ENCODE peak calls at places on chromosomes 12 and 14, in nine cellular contexts. D is gastrocnemius medialis, A is GM06990, F is heart right ventricle, H is upper lobe of right lung, U is upper lobe of left lung, N is transverse colon, R is adipocyte, K is spleen. W is an unnamed sample. For H3K27me3, the result is how much of the 10 kb centered on the place peaks cover.

GRCh38 chr12:113065126-113066007 is 8.8 kb downstream of the DTX1 start:
- DNase-seq in N (no peak), F (no peak), R (peak), A (no peak), K (peak), U (no peak), H (peak), D (no peak), W (no peak)

GRCh38 chr14:68619805-68620574 is 172.9 kb downstream of the ZFP36L1 start:
- DNase-seq in K (no peak), D (peak), N (no peak), A (no peak), F (no peak), H (no peak), R (no peak), U (no peak), W (peak)

GRCh38 chr14:91257328-91258020 is 13.0 kb upstream of the GPR68 start:
- DNase-seq in D (no peak), U (no peak), F (no peak), R (no peak), A (no peak), N (no peak), H (no peak), K (no peak), W (no peak)

GRCh38 chr12:29517265-29517664 is 19.8 kb upstream of the OVCH1 start:
- DNase-seq in K (no peak), N (no peak), R (no peak), U (peak), A (no peak), F (no peak), H (no peak), D (no peak), W (no peak)

GRCh38 chr12:65699251-65699650 is 125.0 kb upstream of the HMGA2 start:
- DNase-seq in U (no peak), H (no peak), K (no peak), R (peak), D (no peak), A (no peak), N (no peak), F (no peak), W (no peak)

GRCh38 chr12:1130571-1130970 is 139.5 kb downstream of the ERC1 start:
- DNase-seq in A (no peak), D (no peak), H (no peak), N (no peak), F (no peak), U (no peak), R (no peak), K (no peak), W (no peak)

GRCh38 chr12:19382111-19382526 is 57.2 kb upstream of the AEBP2 start:
- DNase-seq in F (no peak), U (no peak), D (no peak), N (no peak), H (peak), K (peak), R (peak), A (peak), W (peak)

GRCh38 chr14:52267501-52268190 is at the start of gene PTGDR:
- DNase-seq in R (peak), N (peak), H (peak), U (peak), A (peak), D (no peak), K (peak), F (peak), W (no peak)

GRCh38 chr12:95608252-95609033 is 57.2 kb upstream of the USP44 start:
- DNase-seq in K (no peak), N (no peak), R (peak), D (peak), A (no peak), H (peak), U (peak), F (peak), W (peak)

GRCh38 chr12:76374395-76375020 is 26.3 kb upstream of the BBS10 start:
- DNase-seq in F (no peak), H (no peak), K (no peak), D (no peak), R (no peak), U (no peak), A (no peak), N (no peak), W (no peak)

GRCh38 chr14:85534435-85534834 is 4.5 kb downstream of the FLRT2 start:
- DNase-seq in D (no peak), F (no peak), N (no peak), H (no peak), U (no peak), K (no peak), A (no peak), R (peak), W (no peak)

GRCh38 chr14:50531595-50532501 is 521 bp downstream of the MAP4K5 start:
- DNase-seq in A (peak), F (peak), H (peak), R (peak), D (peak), K (peak), U (peak), N (peak), W (peak)

GRCh38 chr14:102784892-102785597 is 7.8 kb downstream of the TRAF3 start:
- DNase-seq in F (no peak), H (no peak), D (no peak), U (no peak), A (no peak), K (peak), N (no peak), R (no peak), W (no peak)

GRCh38 chr14:58362798-58363412 is 32.8 kb upstream of the TOMM20L start:
- DNase-seq in U (no peak), N (no peak), H (no peak), D (no peak), K (no peak), R (peak), A (no peak), F (no peak), W (no peak)

GRCh38 chr12:100326208-100326607 is 30.7 kb upstream of the SLC17A8 start:
- DNase-seq in A (no peak), U (no peak), H (no peak), R (peak), D (no peak), F (no peak), N (no peak), K (no peak), W (no peak)

GRCh38 chr14:90398315-90398811 is 1.5 kb downstream of the CALM1 start:
- DNase-seq in F (no peak), N (peak), D (peak), A (peak), H (peak), R (peak), U (peak), K (peak), W (peak)

GRCh38 chr14:97602438-97603117 is 805.4 kb downstream of the VRK1 start:
- DNase-seq in F (no peak), A (no peak), D (no peak), U (peak), H (no peak), K (peak), N (peak), R (no peak), W (no peak)

GRCh38 chr14:101070540-101071492 is 167.3 kb upstream of the RTL1 start:
- DNase-seq in N (peak), D (no peak), H (peak), F (no peak), A (no peak), K (peak), U (peak), R (no peak), W (peak)

GRCh38 chr12:9039397-9039977 is 50.1 kb downstream of the KLRG1 start:
- DNase-seq in F (no peak), A (no peak), H (no peak), D (no peak), K (no peak), N (no peak), U (no peak), R (peak), W (no peak)

GRCh38 chr12:130064999-130065398 is 97.3 kb upstream of the FZD10 start:
- DNase-seq in H (peak), D (no peak), N (no peak), U (no peak), R (no peak), K (no peak), F (no peak), A (no peak), W (no peak)

GRCh38 chr14:99063620-99064225 is 208.3 kb downstream of the BCL11B start:
- DNase-seq in F (no peak), R (no peak), H (no peak), K (no peak), N (no peak), U (no peak), A (no peak), D (no peak), W (no peak)

GRCh38 chr12:31750747-31751039 is 21.9 kb upstream of the AMN1 start:
- DNase-seq in U (no peak), N (no peak), D (no peak), F (no peak), H (no peak), A (no peak), K (no peak), R (no peak), W (no peak)

GRCh38 chr12:31745242-31745641 is 16.4 kb upstream of the AMN1 start:
- DNase-seq in H (no peak), F (no peak), K (no peak), A (no peak), U (no peak), R (no peak), D (no peak), N (no peak), W (no peak)

GRCh38 chr12:31752450-31752849 is 23.6 kb upstream of the AMN1 start:
- DNase-seq in D (no peak), F (no peak), U (no peak), K (no peak), N (no peak), A (no peak), R (no peak), H (no peak), W (peak)

DNA sequence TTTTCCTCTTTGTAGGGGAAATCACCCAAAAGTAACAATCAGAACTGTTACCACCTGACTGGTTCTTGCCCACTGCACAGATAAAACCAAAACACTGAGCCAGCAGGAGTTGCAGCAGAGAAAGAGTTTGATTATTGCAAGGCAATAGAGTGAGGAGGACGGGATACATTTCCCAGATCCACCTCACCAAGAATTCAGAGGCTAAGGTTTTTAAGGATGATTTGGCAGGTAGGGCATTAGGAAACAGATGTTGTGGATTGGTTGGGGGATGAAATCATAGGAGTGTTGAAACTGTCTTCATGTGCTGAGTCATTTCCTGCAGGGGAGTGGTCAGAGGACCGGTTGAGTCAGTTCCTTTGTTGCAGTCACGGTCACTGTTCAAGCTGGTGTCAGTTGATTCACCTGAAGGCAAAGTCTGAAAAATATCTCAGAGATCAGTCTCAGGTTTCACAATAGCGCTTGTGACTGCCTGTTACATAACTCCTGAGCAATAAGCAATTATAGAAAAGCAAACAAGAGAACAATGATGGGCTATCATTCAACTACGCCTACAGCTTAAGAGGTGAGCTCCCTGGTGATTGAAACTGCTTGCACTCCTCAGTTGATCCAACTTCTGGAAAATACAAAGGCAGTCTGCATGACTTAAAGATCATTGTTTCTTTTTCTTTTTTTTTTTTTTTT is 20.3 kb upstream of the AMN1 start:
- DNase-seq in R (peak), H (no peak), A (peak), D (peak), K (peak), U (peak), N (peak), F (no peak), W (peak)
- H3K4me3 ChIP-seq in R (no peak), H (no peak), A (peak), D (no peak), K (no peak), U (no peak), N (no peak), F (no peak), W (no peak)

DNA sequence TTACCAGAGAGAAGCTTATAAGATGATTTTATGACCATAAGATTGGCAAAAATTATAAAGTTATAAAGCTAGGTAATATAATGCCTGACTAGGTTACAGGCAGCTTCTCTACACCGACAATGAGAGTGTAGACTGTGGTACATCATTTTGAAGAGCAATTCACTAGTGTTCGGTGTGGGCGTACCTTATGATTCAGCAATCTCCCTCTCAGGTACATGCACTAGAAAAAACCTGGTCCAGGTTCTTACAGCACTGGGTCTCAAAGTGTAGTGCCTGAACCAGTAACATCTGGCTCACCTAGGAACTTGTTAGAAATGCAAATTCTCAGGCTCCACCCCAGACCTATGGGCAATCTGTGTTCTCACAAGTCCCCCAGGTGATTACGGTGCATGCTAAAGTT is 106.7 kb downstream of the RERG start:
- DNase-seq in K (no peak), R (no peak), H (no peak), U (no peak), A (no peak), D (no peak), F (no peak), N (no peak), W (no peak)
- H3K27me3 ChIP-seq in K (under half), R (under half), H (under half), U (under half), A (under half), D (under half), F (under half), N (under half), W (under half)

DNA sequence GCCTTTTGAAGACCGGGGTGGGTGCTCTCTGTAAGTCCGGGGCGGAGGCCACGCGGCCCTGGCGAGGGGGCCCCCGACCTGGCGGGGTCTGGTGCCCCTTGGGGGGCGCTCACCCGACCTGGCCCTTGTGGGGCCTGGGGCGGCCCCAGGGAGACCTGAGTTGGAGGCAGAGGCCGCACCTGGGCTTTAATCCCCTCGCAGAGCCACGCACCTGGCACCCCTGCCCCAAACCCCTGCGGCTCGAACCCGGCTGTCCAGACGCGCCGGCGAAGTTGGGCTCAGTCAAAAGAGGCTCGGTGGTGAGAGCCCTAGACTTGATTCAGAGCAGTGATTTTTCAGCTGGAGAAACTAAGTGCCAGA is 267 bp downstream of the CFAP251 start:
- DNase-seq in K (no peak), U (no peak), D (no peak), H (no peak), F (no peak), A (no peak), R (no peak), N (no peak), W (no peak)
- H3K4me3 ChIP-seq in K (peak), U (peak), D (peak), H (peak), F (peak), A (peak), R (no peak), N (peak), W (peak)

GRCh38 chr12:52582971-52583456 is 9.4 kb upstream of the KRT74 start:
- DNase-seq in H (peak), F (no peak), D (peak), R (peak), U (peak), N (peak), K (peak), A (no peak), W (peak)
- H3K27me3 ChIP-seq in H (under half), F (under half), D (under half), R (under half), U (under half), N (under half), K (under half), A (under half), W (under half)

GRCh38 chr12:61097991-61098580 is 1162.1 kb upstream of the USP15 start:
- DNase-seq in A (no peak), N (no peak), U (no peak), K (peak), R (no peak), D (no peak), H (no peak), F (no peak), W (no peak)
- H3K4me3 ChIP-seq in A (no peak), N (no peak), U (no peak), K (no peak), R (no peak), D (no peak), H (no peak), F (no peak), W (no peak)